ENCODE peak calls at places on chromosome 15, in eight cellular contexts. M is MG63; N is NCI-H2029 treated with DMSO at 0.1 percent for 48 hours; A is RPMI8226; V is CD4-positive, alpha-beta T cell; F is fibroblast of lung; W is amniotic epithelial cell; G is stromal cell of bone marrow. H is an unnamed sample.

GRCh38 chr15:92992712-92993111 is 92.6 kb downstream of the CHD2 start:
- DNase-seq in M (no peak), N (no peak), A (no peak), V (no peak), F (no peak), W (no peak), G (no peak), H (no peak)

GRCh38 chr15:64623347-64624024 is 151.9 kb downstream of the RBPMS2 start:
- DNase-seq in M (no peak), N (no peak), A (no peak), V (no peak), F (no peak), W (no peak), G (no peak), H (no peak)

GRCh38 chr15:100113351-100114075 is 228.3 kb downstream of the ADAMTS17 start:
- DNase-seq in M (no peak), N (no peak), A (peak; percentile 51), V (no peak), F (no peak), W (no peak), G (no peak), H (no peak)

GRCh38 chr15:64619880-64620839 is 155.2 kb downstream of the RBPMS2 start:
- DNase-seq in M (peak; percentile 12), N (no peak), A (no peak), V (no peak), F (peak; percentile 38), W (peak; percentile 70), G (peak; percentile 45), H (no peak)

GRCh38 chr15:67504796-67505195 is 16.1 kb upstream of the C15orf61 start:
- DNase-seq in M (no peak), N (no peak), A (no peak), V (no peak), F (peak; percentile 63), W (no peak), G (no peak), H (no peak)

GRCh38 chr15:52680041-52680391 is 828 bp upstream of the ATOSA start:
- DNase-seq in M (no peak), N (no peak), A (peak; percentile 45), V (no peak), F (peak; percentile 22), W (peak; percentile 16), G (no peak), H (no peak)

GRCh38 chr15:31799711-31800321 is 230.5 kb upstream of the CHRNA7 start:
- DNase-seq in M (peak; percentile 70), N (no peak), A (no peak), V (no peak), F (no peak), W (no peak), G (no peak), H (no peak)

GRCh38 chr15:74417230-74417629 is 16.5 kb downstream of the SEMA7A start:
- DNase-seq in M (no peak), N (no peak), A (no peak), V (no peak), F (peak; percentile 53), W (peak; percentile 35), G (peak; percentile 76), H (no peak)

GRCh38 chr15:99592135-99592845 is 26.5 kb downstream of the MEF2A start:
- DNase-seq in M (no peak), N (no peak), A (no peak), V (no peak), F (peak; percentile 58), W (peak; percentile 36), G (no peak), H (no peak)

GRCh38 chr15:77659350-77660321 is 26.9 kb upstream of the LINGO1 start:
- DNase-seq in M (peak; percentile 75), N (peak; percentile 31), A (peak; percentile 86), V (no peak), F (peak; percentile 39), W (peak; percentile 46), G (peak; percentile 17), H (no peak)

GRCh38 chr15:66995257-66995656 is 70.1 kb upstream of the SMAD3 start:
- DNase-seq in M (peak; percentile 60), N (no peak), A (no peak), V (no peak), F (peak; percentile 53), W (peak; percentile 57), G (peak; percentile 24), H (no peak)

GRCh38 chr15:95624616-95625361 is 705.7 kb upstream of the NR2F2 start:
- DNase-seq in M (no peak), N (no peak), A (no peak), V (no peak), F (no peak), W (peak; percentile 89), G (no peak), H (no peak)

GRCh38 chr15:75850708-75851107 is 7.5 kb downstream of the UBE2Q2 start:
- DNase-seq in M (no peak), N (no peak), A (no peak), V (no peak), F (no peak), W (no peak), G (no peak), H (no peak)

GRCh38 chr15:39338251-39338650 is 242.6 kb upstream of the THBS1 start:
- DNase-seq in M (no peak), N (no peak), A (no peak), V (no peak), F (no peak), W (no peak), G (no peak), H (no peak)

GRCh38 chr15:82851981-82852511 is 42.6 kb downstream of the WHAMM start:
- DNase-seq in M (peak; percentile 87), N (no peak), A (no peak), V (no peak), F (peak; percentile 26), W (peak; percentile 60), G (no peak), H (no peak)

GRCh38 chr15:30956216-30956803 is 35.1 kb downstream of the MTMR10 start:
- DNase-seq in M (no peak), N (no peak), A (no peak), V (no peak), F (peak; percentile 17), W (peak; percentile 89), G (no peak), H (no peak)

GRCh38 chr15:48671381-48672022 is 26.0 kb upstream of the FBN1 start:
- DNase-seq in M (peak; percentile 91), N (no peak), A (no peak), V (no peak), F (peak; percentile 66), W (peak; percentile 66), G (peak; percentile 96), H (no peak)

GRCh38 chr15:57550640-57551039 is 41.1 kb upstream of the MYZAP start:
- DNase-seq in M (no peak), N (no peak), A (peak; percentile 29), V (no peak), F (no peak), W (no peak), G (no peak), H (no peak)

GRCh38 chr15:60970246-60971170 is 258.6 kb downstream of the RORA start:
- DNase-seq in M (no peak), N (no peak), A (no peak), V (no peak), F (no peak), W (no peak), G (no peak), H (no peak)

GRCh38 chr15:71691700-71692417 is 118.5 kb upstream of the NR2E3 start:
- DNase-seq in M (peak; percentile 54), N (no peak), A (no peak), V (no peak), F (peak; percentile 84), W (peak; percentile 80), G (no peak), H (no peak)

GRCh38 chr15:93460717-93461116 is 371.7 kb upstream of the RGMA start:
- DNase-seq in M (no peak), N (no peak), A (no peak), V (no peak), F (no peak), W (no peak), G (no peak), H (no peak)

GRCh38 chr15:100808691-100809090 is 70.9 kb upstream of the ALDH1A3 start:
- DNase-seq in M (no peak), N (no peak), A (no peak), V (no peak), F (no peak), W (no peak), G (no peak), H (no peak)

GRCh38 chr15:67850336-67850735 is 10.5 kb upstream of the RNU6-1 start:
- DNase-seq in M (no peak), N (no peak), A (no peak), V (no peak), F (no peak), W (no peak), G (no peak), H (no peak)

GRCh38 chr15:91922701-91923279 is 69.3 kb downstream of the SLCO3A1 start:
- DNase-seq in M (no peak), N (peak; percentile 37), A (no peak), V (no peak), F (no peak), W (no peak), G (no peak), H (no peak)

GRCh38 chr15:52019394-52020252 is 604 bp downstream of the MAPK6 start:
- DNase-seq in M (peak; percentile 89), N (no peak), A (peak; percentile 90), V (peak; percentile 44), F (peak; percentile 92), W (peak; percentile 88), G (peak; percentile 88), H (peak; percentile 67)

GRCh38 chr15:78133801-78134200 is 2.6 kb upstream of the CIB2 start:
- DNase-seq in M (no peak), N (no peak), A (no peak), V (no peak), F (no peak), W (no peak), G (no peak), H (no peak)

GRCh38 chr15:58525926-58526538 is 94.2 kb downstream of the LIPC start:
- DNase-seq in M (peak; percentile 83), N (no peak), A (no peak), V (no peak), F (no peak), W (no peak), G (no peak), H (no peak)

GRCh38 chr15:70974004-70974832 is 81.6 kb downstream of the LRRC49 start:
- DNase-seq in M (no peak), N (no peak), A (peak; percentile 20), V (no peak), F (peak; percentile 84), W (peak; percentile 65), G (peak; percentile 38), H (no peak)